ENCODE peak calls at places on chromosomes 11 and 22, in eight cellular contexts. O is transverse colon, G is heart left ventricle, N is A549, I is adrenal gland, Z is spleen, V is right lobe of liver, H is HCT116. C is an unnamed sample.
A peak's percentile ranks its signal among the peaks of the same experiment; 100 is the strongest.

GRCh38 chr22:23218867-23219251 is 38.5 kb downstream of the BCR start:
- DNase-seq in O (peak; percentile 54), G (peak; percentile 69), N (no peak), I (peak; percentile 22), Z (peak; percentile 93), V (no peak), H (no peak), C (peak; percentile 62)

GRCh38 chr11:35063453-35063852 is 75.5 kb upstream of the CD44 start:
- DNase-seq in O (no peak), G (no peak), N (no peak), I (no peak), Z (no peak), V (no peak), H (no peak), C (no peak)

GRCh38 chr11:13284776-13285588 is 7.4 kb downstream of the BMAL1 start:
- DNase-seq in O (no peak), G (no peak), N (no peak), I (no peak), Z (no peak), V (no peak), H (no peak), C (no peak)

GRCh38 chr11:22521226-22521625 is 104.4 kb downstream of the FANCF start:
- DNase-seq in O (no peak), G (no peak), N (no peak), I (no peak), Z (no peak), V (no peak), H (peak; percentile 6), C (no peak)

GRCh38 chr22:44248926-44249325 is 63.8 kb downstream of the SHISAL1 start:
- DNase-seq in O (no peak), G (no peak), N (no peak), I (no peak), Z (no peak), V (no peak), H (no peak), C (no peak)

GRCh38 chr11:44145011-44145777 is 49.7 kb downstream of the EXT2 start:
- DNase-seq in O (no peak), G (no peak), N (no peak), I (no peak), Z (no peak), V (no peak), H (no peak), C (no peak)

GRCh38 chr22:43476341-43476740 is 64.5 kb downstream of the MPPED1 start:
- DNase-seq in O (no peak), G (no peak), N (peak; percentile 13), I (no peak), Z (peak; percentile 23), V (peak; percentile 47), H (no peak), C (no peak)

GRCh38 chr11:134145715-134146114 is 76.8 kb downstream of the JAM3 start:
- DNase-seq in O (no peak), G (no peak), N (no peak), I (no peak), Z (no peak), V (no peak), H (no peak), C (peak; percentile 63)

GRCh38 chr11:69949327-69949726 is 128.8 kb upstream of the ANO1 start:
- DNase-seq in O (no peak), G (peak; percentile 48), N (peak; percentile 97), I (peak; percentile 13), Z (peak; percentile 27), V (no peak), H (peak; percentile 97), C (peak; percentile 41)

GRCh38 chr11:7670631-7671030 is 2.7 kb downstream of the CYB5R2 start:
- DNase-seq in O (no peak), G (no peak), N (no peak), I (no peak), Z (no peak), V (no peak), H (no peak), C (no peak)

GRCh38 chr11:7672276-7672959 is 882 bp downstream of the CYB5R2 start:
- DNase-seq in O (no peak), G (no peak), N (no peak), I (no peak), Z (no peak), V (peak; percentile 85), H (no peak), C (no peak)

GRCh38 chr11:7671347-7671746 is 2.0 kb downstream of the CYB5R2 start:
- DNase-seq in O (no peak), G (no peak), N (no peak), I (no peak), Z (no peak), V (no peak), H (no peak), C (no peak)

GRCh38 chr11:7672960-7673723 is at the start of gene CYB5R2:
- DNase-seq in O (peak; percentile 81), G (peak; percentile 77), N (peak; percentile 35), I (peak; percentile 54), Z (no peak), V (peak; percentile 83), H (peak; percentile 13), C (peak; percentile 74)

DNA sequence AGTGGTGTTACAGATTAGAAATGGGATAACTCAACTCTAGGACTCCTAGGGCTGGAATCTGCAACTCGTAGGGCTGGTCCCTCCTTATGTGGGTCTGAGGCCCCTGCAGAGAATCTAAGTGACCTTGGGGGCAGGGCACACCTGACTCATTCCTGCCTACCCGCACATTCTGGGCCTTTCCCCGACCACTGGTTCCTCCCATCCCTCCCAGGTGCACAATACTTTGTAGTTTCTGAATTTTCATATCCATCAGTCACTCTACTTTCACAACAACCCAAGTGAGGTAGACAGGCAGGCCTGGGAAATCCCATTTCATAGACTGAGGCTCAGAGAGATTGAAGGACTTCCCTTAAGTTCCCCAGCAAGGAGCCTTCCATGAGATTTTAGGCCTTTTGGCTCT is 1.5 kb downstream of the CYB5R2 start:
- DNase-seq in O (no peak), G (no peak), N (no peak), I (no peak), Z (no peak), V (no peak), H (no peak), C (no peak)
- TF ChIP-seq POLR2A in O (no peak), G (no peak), N (no peak), I (no peak), Z (no peak), V (no peak), H (no peak), C (no peak)

DNA sequence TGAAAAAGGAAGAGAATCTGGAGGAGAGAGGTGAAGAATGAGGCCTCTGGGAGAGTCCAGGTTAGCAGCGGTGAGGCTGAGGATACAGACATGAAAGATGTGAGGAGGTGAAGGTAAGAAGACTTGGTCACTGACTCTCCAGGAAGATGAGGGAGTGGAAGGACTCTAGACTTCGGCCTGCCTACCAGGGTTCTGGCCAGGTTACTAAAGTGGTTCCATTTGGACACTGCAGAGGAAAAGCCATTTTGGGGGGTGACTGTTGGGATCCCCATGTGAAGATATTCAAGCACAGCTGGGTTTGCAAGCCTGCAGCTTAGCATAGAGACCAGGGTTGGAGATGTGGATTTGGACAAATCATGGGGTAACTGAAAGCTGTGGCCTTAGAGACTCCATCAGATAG is 7.8 kb downstream of the DCHS1 start:
- DNase-seq in O (no peak), G (no peak), N (no peak), I (no peak), Z (no peak), V (no peak), H (no peak), C (no peak)
- H3K27ac ChIP-seq in O (peak overlapping the region; percentile 70), G (peak overlapping the region; percentile 91), N (no peak overlapping the region), I (no peak overlapping the region), Z (peak overlapping the region; percentile 74), V (peak overlapping the region; percentile 36), H (no peak overlapping the region), C (peak overlapping the region; percentile 30)

DNA sequence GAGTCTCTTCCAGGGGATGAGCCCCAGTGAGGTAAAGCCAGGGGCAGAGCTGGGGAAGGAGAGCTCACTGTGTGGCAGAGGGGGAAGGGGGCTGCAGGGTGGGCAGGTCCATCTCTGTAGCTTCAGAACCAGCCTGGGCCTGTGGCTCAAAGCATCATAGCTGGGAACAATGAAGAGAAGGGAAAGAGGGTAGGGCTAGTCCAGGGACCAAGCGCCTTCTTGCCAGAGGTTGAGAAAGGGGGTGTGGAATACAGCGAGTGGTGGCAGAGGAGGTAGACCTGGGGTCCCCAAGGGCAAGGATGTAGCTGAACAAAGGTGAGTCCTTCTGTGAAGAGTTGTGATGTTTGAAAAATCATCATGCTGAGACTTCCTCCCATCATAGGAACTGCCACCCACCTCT is 1.2 kb upstream of the PLA2G3 start:
- DNase-seq in O (no peak), G (no peak), N (no peak), I (no peak), Z (no peak), V (no peak), H (no peak), C (no peak)
- TF ChIP-seq POLR2A in O (no peak), G (no peak), N (no peak), I (no peak), Z (no peak), V (no peak), H (no peak), C (no peak)

GRCh38 chr11:16013649-16014275 is 342.6 kb downstream of the SOX6 start:
- DNase-seq in O (no peak), G (no peak), N (no peak), I (no peak), Z (no peak), V (no peak), H (no peak), C (no peak)

GRCh38 chr11:16012125-16012751 is 344.1 kb downstream of the SOX6 start:
- DNase-seq in O (no peak), G (no peak), N (no peak), I (peak; percentile 38), Z (no peak), V (no peak), H (no peak), C (peak; percentile 66)

GRCh38 chr11:16009021-16009420 is 347.3 kb downstream of the SOX6 start:
- DNase-seq in O (no peak), G (no peak), N (no peak), I (no peak), Z (no peak), V (no peak), H (no peak), C (no peak)

GRCh38 chr11:16013242-16013641 is 343.1 kb downstream of the SOX6 start:
- DNase-seq in O (no peak), G (no peak), N (no peak), I (no peak), Z (no peak), V (no peak), H (no peak), C (no peak)

DNA sequence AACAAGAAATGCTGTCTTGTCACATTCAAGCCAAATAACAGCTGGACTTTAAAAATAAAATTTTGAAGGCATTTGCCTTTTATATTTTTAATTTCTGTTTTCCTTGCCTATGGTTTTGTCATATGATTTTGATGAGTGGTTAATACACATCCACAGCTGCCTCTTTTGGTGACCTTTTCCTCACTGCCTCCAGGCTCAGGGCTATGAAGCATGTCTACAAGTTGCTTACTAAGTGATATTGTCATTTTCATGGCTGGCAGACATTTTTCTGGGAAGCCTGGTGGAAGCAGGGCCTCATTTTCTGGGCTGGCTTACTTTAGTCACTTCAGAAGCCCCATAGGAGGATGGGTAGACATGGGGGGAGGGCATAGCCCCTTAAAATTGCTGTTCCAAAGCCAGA is 344.9 kb downstream of the SOX6 start:
- DNase-seq in O (no peak), G (no peak), N (no peak), I (no peak), Z (no peak), V (no peak), H (no peak), C (no peak)
- H3K27ac ChIP-seq in O (no peak overlapping the region), G (no peak overlapping the region), N (no peak overlapping the region), I (no peak overlapping the region), Z (no peak overlapping the region), V (no peak overlapping the region), H (no peak overlapping the region), C (no peak overlapping the region)